ENCODE peak calls at places on chromosomes 3 and 15, in eight cellular contexts. F is right cardiac atrium; A is stimulated activated naive CD8-positive, alpha-beta T cell treated with anti-CD3 and anti-CD28 coated beads, Interleukin-15, amount 100 ng/mL, for 72 hours; J is left cardiac atrium; U is naive B cell; S is T-helper 17 cell; B is body of pancreas; T is lower lobe of right lung. R is an unnamed sample.

GRCh38 chr15:25062551-25063430 is 108.0 kb downstream of the SNRPN start:
- ATAC-seq in B (no peak), S (no peak), T (no peak), J (no peak), F (no peak), U (no peak), A (no peak), R (no peak)

GRCh38 chr15:36235173-36235572 is 344.3 kb upstream of the CDIN1 start:
- ATAC-seq in T (no peak), J (no peak), S (no peak), A (no peak), U (no peak), B (no peak), F (no peak), R (no peak)

GRCh38 chr3:169241928-169242751 is 421.4 kb downstream of the MECOM start:
- ATAC-seq in U (no peak), B (peak), T (peak), F (peak), A (no peak), S (no peak), J (peak), R (peak)

GRCh38 chr3:112333002-112333385 is at the start of gene CD200:
- ATAC-seq in F (peak), A (peak), B (no peak), J (peak), U (peak), S (peak), T (peak), R (peak)

GRCh38 chr3:17089314-17089700 is 204.6 kb downstream of the PLCL2 start:
- ATAC-seq in B (no peak), T (no peak), U (no peak), F (no peak), A (no peak), S (no peak), J (peak), R (no peak)

GRCh38 chr15:56351362-56351761 is 13.9 kb upstream of the TEX9 start:
- ATAC-seq in J (no peak), F (no peak), A (no peak), U (no peak), S (no peak), B (no peak), T (no peak), R (no peak)

GRCh38 chr3:29514170-29514569 is 233.3 kb downstream of the RBMS3 start:
- ATAC-seq in J (peak), A (no peak), T (peak), B (no peak), S (no peak), F (peak), U (no peak), R (no peak)

GRCh38 chr3:195080125-195080524 is 190.8 kb downstream of the XXYLT1 start:
- ATAC-seq in T (peak), J (peak), A (no peak), F (no peak), B (no peak), S (no peak), U (peak), R (no peak)

GRCh38 chr15:67146214-67146613 is 80.8 kb downstream of the SMAD3 start:
- ATAC-seq in S (no peak), F (peak), T (peak), J (no peak), B (peak), A (no peak), U (no peak), R (no peak)

GRCh38 chr3:114214542-114215341 is 22.6 kb downstream of the ZNF80 start:
- ATAC-seq in B (no peak), A (peak), J (peak), F (no peak), U (peak), T (peak), S (peak), R (peak)

GRCh38 chr3:58532794-58533220 is 4.2 kb downstream of the ACOX2 start:
- ATAC-seq in S (peak), B (peak), F (peak), T (peak), U (peak), A (peak), J (peak), R (peak)

GRCh38 chr3:29440321-29441019 is 159.6 kb downstream of the RBMS3 start:
- ATAC-seq in U (no peak), T (peak), J (peak), S (no peak), B (peak), A (no peak), F (peak), R (no peak)

GRCh38 chr3:9862391-9863235 is 17.4 kb downstream of the CIDEC start:
- ATAC-seq in F (peak), J (peak), U (peak), S (peak), B (peak), T (peak), A (peak), R (peak)